ENCODE peak calls at places on chromosomes 7 and 10, in four cellular contexts. O is fibroblast of lung, K is neuronal stem cell, B is Caco-2. L is an unnamed sample. For H3K9me3, H3K4me1 and H3K36me3, the result is how much of the 10 kb centered on the place peaks cover.

GRCh38 chr7:80748302-80749042 is 110.0 kb downstream of the CD36 start:
- DNase-seq in O (no peak), K (no peak), B (no peak), L (peak)

GRCh38 chr10:6643962-6644361 is 63.9 kb upstream of the PRKCQ start:
- DNase-seq in O (no peak), K (no peak), B (no peak), L (no peak)

GRCh38 chr7:15130666-15131541 is 228.4 kb upstream of the DGKB start:
- DNase-seq in O (peak), K (no peak), B (no peak), L (no peak)

GRCh38 chr10:106819490-106819889 is 345.0 kb downstream of the SORCS1 start:
- DNase-seq in O (no peak), K (no peak), B (no peak), L (no peak)

GRCh38 chr10:61605221-61605620 is 57.5 kb upstream of the CABCOCO1 start:
- DNase-seq in O (no peak), K (no peak), B (no peak), L (no peak)

GRCh38 chr10:2212196-2212719 is 474.9 kb upstream of the ADARB2 start:
- DNase-seq in O (no peak), K (no peak), B (no peak), L (no peak)

GRCh38 chr7:3923307-3923918 is 622.4 kb downstream of the SDK1 start:
- DNase-seq in O (no peak), K (no peak), B (no peak), L (no peak)

GRCh38 chr7:127629268-127629854 is 11.4 kb upstream of the PAX4 start:
- DNase-seq in O (no peak), K (no peak), B (peak), L (peak)

GRCh38 chr10:132465193-132465888 is 68.3 kb downstream of the PWWP2B start:
- DNase-seq in O (no peak), K (no peak), B (no peak), L (peak)

GRCh38 chr7:39536926-39537325 is 29.3 kb upstream of the YAE1 start:
- DNase-seq in O (no peak), K (no peak), B (no peak), L (no peak)

GRCh38 chr10:109773818-109774440 is 149.4 kb downstream of the XPNPEP1 start:
- DNase-seq in O (peak), K (peak), B (no peak), L (peak)

GRCh38 chr10:110434477-110435096 is 63.1 kb upstream of the DUSP5 start:
- DNase-seq in O (no peak), K (no peak), B (peak), L (no peak)

GRCh38 chr7:44969701-44970494 is 8.9 kb downstream of the MYO1G start:
- DNase-seq in O (no peak), K (no peak), B (no peak), L (no peak)

GRCh38 chr10:124290095-124290795 is 128.5 kb downstream of the OAT start:
- DNase-seq in O (peak), K (no peak), B (no peak), L (no peak)

GRCh38 chr7:48089415-48089975 is 430 bp downstream of the UPP1 start:
- DNase-seq in O (no peak), K (no peak), B (peak), L (peak)

GRCh38 chr10:95220539-95220938 is 26.5 kb downstream of the ACSM6 start:
- DNase-seq in O (no peak), K (no peak), B (no peak), L (no peak)

GRCh38 chr7:44534501-44534900 is 6.6 kb downstream of the NPC1L1 start:
- DNase-seq in O (peak), K (peak), B (peak), L (no peak)

GRCh38 chr7:119037941-119038340 is 813.4 kb downstream of the ANKRD7 start:
- DNase-seq in O (no peak), K (no peak), B (no peak), L (no peak)

GRCh38 chr7:69204936-69205335 is 393.3 kb upstream of the AUTS2 start:
- DNase-seq in O (no peak), K (no peak), B (no peak), L (no peak)

GRCh38 chr7:1990001-1990670 is 242.6 kb downstream of the MAD1L1 start:
- DNase-seq in O (peak), K (no peak), B (no peak), L (no peak)

GRCh38 chr7:8389898-8390642 is 43.3 kb upstream of the NXPH1 start:
- DNase-seq in O (no peak), K (peak), B (peak), L (peak)

GRCh38 chr7:40156988-40157387 is 22.2 kb downstream of the SUGCT start:
- DNase-seq in O (no peak), K (no peak), B (no peak), L (peak)

GRCh38 chr7:96321041-96321669 is 743 bp downstream of the SLC25A13 start:
- DNase-seq in O (peak), K (peak), B (peak), L (peak)

GRCh38 chr10:124971276-124971675 is 29.4 kb downstream of the ZRANB1 start:
- DNase-seq in O (no peak), K (no peak), B (no peak), L (no peak)

GRCh38 chr7:132400667-132401142 is 175.6 kb downstream of the PLXNA4 start:
- DNase-seq in O (no peak), K (no peak), B (no peak), L (peak)

GRCh38 chr10:31927597-31928530 is 767 bp downstream of the ARHGAP12 start:
- DNase-seq in O (peak), K (peak), B (peak), L (peak)

GRCh38 chr10:28432210-28432676 is 100.7 kb upstream of the WAC start:
- DNase-seq in O (peak), K (peak), B (peak), L (peak)

GRCh38 chr7:95398155-95398940 is 2.2 kb upstream of the PON3 start:
- DNase-seq in O (no peak), K (no peak), B (no peak), L (peak)

GRCh38 chr10:76242956-76243355 is 811.5 kb downstream of the LRMDA start:
- DNase-seq in O (no peak), K (no peak), B (no peak), L (peak)

GRCh38 chr10:103839867-103840746 is 15.3 kb downstream of the SH3PXD2A start:
- DNase-seq in O (no peak), K (no peak), B (no peak), L (peak)

GRCh38 chr7:113100091-113100723 is 13.6 kb upstream of the GPR85 start:
- DNase-seq in O (peak), K (no peak), B (no peak), L (no peak)

GRCh38 chr10:99859585-99859984 is 77.1 kb downstream of the ABCC2 start:
- DNase-seq in O (no peak), K (no peak), B (peak), L (no peak)

GRCh38 chr7:144026203-144026883 is 22.4 kb upstream of the OR2A5 start:
- DNase-seq in O (no peak), K (no peak), B (no peak), L (no peak)

GRCh38 chr10:102016416-102016815 is 39.6 kb downstream of the ARMH3 start:
- DNase-seq in O (no peak), K (no peak), B (no peak), L (no peak)

GRCh38 chr10:67115972-67116371 is 190.1 kb downstream of the LRRTM3 start:
- DNase-seq in O (peak), K (no peak), B (no peak), L (no peak)

GRCh38 chr10:92304061-92304460 is 13.1 kb downstream of the MARCHF5 start:
- DNase-seq in O (no peak), K (no peak), B (no peak), L (no peak)

GRCh38 chr10:131089861-131090260 is 221.7 kb downstream of the TCERG1L start:
- DNase-seq in O (no peak), K (no peak), B (no peak), L (no peak)

GRCh38 chr10:131090761-131091661 is 220.5 kb downstream of the TCERG1L start:
- DNase-seq in O (no peak), K (no peak), B (no peak), L (no peak)

GRCh38 chr10:131088619-131089018 is 222.9 kb downstream of the TCERG1L start:
- DNase-seq in O (no peak), K (no peak), B (no peak), L (no peak)

GRCh38 chr10:131087464-131088215 is 223.9 kb downstream of the TCERG1L start:
- DNase-seq in O (no peak), K (no peak), B (no peak), L (no peak)

DNA sequence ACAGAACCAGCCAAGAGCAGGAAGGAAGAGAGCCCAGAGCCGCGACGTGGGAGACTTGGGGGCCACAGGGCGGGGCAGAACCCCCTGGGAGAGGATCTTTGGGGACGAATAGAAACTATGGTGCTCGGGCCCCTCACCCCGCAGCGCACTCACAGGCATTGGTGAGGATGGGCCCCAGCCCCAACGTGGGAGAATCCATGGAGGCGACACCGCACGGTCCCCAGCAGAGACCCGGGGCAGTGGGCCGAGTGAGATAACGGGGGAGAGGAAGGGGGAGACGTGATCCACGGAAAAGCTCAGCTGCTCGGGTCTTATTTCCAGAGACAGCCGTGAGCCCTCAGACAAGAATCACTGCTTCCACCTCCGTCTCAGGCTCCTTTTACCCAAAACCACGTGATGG is 222.4 kb downstream of the TCERG1L start:
- DNase-seq in O (no peak), K (no peak), B (no peak), L (no peak)
- H3K9me3 ChIP-seq in O (under half), K (under half), B (under half), L (under half)

DNA sequence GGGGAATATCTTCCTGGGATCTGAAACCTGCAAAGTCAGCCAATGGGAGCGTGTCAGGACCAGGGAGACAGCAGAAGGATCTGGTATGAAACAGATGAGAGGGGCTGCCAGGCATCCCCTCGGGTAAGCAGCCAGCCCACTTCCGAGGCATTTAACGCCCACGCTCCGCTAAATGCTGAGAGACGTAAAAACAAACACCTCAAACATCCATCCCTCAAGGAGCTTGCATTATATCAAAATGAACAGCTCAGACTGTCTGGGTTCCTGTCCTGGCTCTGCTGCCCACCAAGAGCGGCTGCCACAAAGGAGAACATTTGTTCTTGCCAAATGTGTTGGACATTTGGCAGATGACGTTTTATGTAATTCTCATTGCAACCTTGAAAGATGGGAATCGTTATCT is 7.0 kb upstream of the SERPINE1 start:
- DNase-seq in O (no peak), K (no peak), B (no peak), L (no peak)
- H3K4me1 ChIP-seq in O (under half), K (under half), B (under half), L (under half)

GRCh38 chr10:127069436-127069835 is 127.0 kb downstream of the INSYN2A start:
- DNase-seq in O (no peak), K (no peak), B (no peak), L (no peak)
- H3K36me3 ChIP-seq in O (under half), K (under half), B (under half), L (under half)

DNA sequence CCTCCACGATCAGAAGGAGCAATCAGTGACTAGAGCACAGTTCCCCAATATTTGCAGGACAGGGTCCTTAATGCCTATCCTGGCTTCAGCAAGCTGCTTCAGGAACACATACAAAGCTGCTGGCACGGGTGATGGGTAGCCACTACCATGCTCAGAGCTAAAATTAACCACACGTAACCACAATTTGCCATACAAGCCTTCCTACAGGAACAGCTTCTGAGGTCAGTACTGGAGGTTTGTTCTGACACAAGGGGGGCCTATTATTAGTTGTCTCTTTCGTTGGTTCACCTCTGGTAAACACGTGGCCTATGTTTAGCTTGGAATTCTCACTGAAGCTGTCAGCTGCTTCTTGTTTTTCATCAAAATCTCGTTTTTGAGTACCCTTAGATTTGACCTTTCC is 41.1 kb downstream of the ZNF248 start:
- DNase-seq in O (no peak), K (no peak), B (no peak), L (no peak)
- H3K9me3 ChIP-seq in O (under half), K (under half), B (under half), L (under half)

DNA sequence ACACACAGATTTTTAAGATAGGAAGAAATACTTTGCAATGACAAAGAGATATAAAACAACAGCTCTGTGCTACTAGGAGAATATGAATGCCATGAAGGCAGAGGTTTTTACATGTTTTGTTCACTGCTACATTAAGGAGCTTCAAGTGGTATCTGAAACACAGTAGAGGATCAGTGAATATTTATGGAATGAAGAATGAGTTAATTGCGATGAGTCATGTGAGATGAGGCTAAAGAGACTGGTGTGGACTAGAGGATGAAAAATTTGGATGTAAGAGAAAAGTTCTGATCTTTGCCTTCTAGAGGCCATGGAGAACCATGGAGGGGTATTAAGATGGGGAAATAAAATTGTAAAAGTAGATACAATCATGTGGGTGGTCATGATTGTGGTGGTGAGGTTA is 434.2 kb downstream of the PHTF2 start:
- DNase-seq in O (no peak), K (no peak), B (no peak), L (no peak)
- H3K4me1 ChIP-seq in O (under half), K (under half), B (under half), L (under half)

DNA sequence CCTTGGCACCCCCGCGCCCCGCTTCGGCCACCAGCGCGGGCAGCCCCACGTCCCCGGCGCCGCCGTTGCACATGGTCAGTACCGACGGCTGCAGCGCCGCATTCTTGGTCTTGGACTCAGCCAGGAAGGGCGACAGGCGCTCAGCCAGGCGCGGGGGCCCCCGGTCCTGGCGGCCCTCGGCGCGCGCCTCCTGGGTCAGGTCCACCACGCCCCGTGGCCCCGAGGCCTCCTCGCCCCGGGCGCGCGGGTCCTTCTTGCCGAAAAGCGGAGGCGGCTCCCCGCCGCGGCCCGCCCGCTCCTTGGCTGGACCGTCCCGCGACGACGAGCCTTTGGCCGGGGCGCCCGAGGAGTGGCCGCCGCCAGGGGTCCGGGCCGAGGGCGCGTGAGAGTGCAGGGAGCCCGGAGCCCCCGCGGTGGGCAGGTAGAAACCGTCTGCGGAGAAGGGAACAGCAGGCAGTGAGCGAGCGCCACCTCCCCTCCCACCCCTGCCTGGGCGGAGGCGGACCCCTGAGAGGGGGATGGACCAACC is 34.7 kb downstream of the TNRC18 start:
- DNase-seq in O (no peak), K (no peak), B (no peak), L (no peak)
- H3K36me3 ChIP-seq in O (under half), K (under half), B (under half), L (under half)

DNA sequence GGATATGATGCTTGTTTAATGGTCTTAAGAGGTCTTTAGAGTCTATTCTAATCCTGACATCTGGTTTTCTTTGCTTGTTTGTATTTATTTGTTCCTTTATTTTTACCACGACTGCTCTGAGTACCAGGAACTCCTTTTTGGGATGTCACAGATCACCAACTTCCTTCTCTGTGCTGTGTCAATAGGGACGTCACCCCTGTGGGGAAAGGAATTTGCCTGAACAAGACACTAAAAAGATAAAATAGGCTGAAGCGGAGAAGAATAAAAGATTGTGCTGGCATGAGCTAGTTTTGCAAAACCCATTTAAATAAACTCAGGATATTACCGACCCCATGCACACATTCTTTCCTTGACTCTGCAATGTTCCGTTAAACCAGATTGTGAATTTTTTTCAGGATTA is 27.7 kb downstream of the MGMT start:
- DNase-seq in O (no peak), K (peak), B (no peak), L (no peak)
- H3K9me3 ChIP-seq in O (under half), K (under half), B (under half), L (under half)

GRCh38 chr10:89280501-89280900 is 21.3 kb upstream of the IFIT2 start:
- DNase-seq in O (no peak), K (no peak), B (no peak), L (no peak)

GRCh38 chr10:89283174-89283987 is 18.5 kb upstream of the IFIT2 start:
- DNase-seq in O (peak), K (no peak), B (no peak), L (no peak)

GRCh38 chr10:89283988-89284475 is 17.8 kb upstream of the IFIT2 start:
- DNase-seq in O (peak), K (no peak), B (no peak), L (peak)

GRCh38 chr10:89279449-89279869 is 22.4 kb upstream of the IFIT2 start:
- DNase-seq in O (peak), K (no peak), B (no peak), L (no peak)

DNA sequence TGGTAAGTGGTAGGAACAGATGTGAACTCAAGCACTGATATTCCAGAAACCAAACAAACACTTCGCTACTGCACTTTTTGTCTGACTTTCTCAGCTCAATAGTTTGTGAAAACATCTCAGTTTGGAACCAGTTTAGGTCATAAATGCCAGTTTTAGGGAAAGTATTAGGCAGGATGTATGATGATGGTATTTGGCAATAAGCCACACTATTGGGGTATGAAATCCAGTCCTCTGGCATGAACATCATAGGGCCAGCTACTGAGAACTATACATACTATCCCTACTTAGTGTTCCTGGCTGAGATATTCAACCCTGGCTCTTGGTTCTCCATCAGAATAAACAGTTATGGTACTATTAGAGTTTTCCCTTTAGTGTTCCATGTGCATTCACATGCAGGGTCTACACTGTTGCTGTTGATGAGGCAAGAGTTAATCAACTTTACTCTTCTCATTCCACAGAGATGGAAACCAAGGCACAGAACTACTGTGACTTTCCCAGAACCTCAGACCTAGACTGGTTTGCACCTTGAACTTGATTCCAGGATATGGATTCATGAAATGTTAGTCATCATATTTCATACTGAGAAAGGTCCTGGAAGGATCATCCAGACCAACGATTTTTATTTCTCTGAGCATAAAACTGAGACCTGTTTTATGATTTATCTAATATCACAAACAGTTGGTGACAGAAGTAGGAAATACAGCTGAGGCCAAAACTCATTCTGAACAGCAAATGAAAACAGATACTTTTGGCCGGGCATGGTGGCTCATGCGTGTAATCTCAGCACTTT is 20.0 kb upstream of the IFIT2 start:
- DNase-seq in O (peak), K (no peak), B (no peak), L (peak)
- H3K4me1 ChIP-seq in O (under half), K (under half), B (under half), L (under half)

L was measured in small intestine.